ENCODE peak calls at places on chromosomes 13 and 19, in six cellular contexts. Z is SK-N-SH, S is HepG2, I is A549, L is GM12878, C is K562. D is an unnamed sample.

GRCh38 chr19:2500861-2501260 is 24.9 kb downstream of the GADD45B start:
- DNase-seq in Z (no peak), S (no peak), I (no peak), L (no peak), C (no peak), D (no peak)

GRCh38 chr19:10625003-10625761 is at the start of gene SLC44A2:
- DNase-seq in Z (peak; percentile 93), S (no peak), I (peak; percentile 46), L (no peak), C (no peak), D (peak; percentile 35)

GRCh38 chr13:41222259-41222852 is 28.0 kb upstream of the KBTBD7 start:
- DNase-seq in Z (peak; percentile 62), S (peak; percentile 50), I (peak; percentile 40), L (peak; percentile 34), C (peak; percentile 58), D (peak; percentile 40)

GRCh38 chr19:49422407-49423277 is 599 bp downstream of the PTH2 start:
- DNase-seq in Z (peak; percentile 85), S (no peak), I (peak; percentile 66), L (no peak), C (peak; percentile 90), D (peak; percentile 17)

GRCh38 chr13:46010148-46010547 is 42.4 kb downstream of the ZC3H13 start:
- DNase-seq in Z (peak; percentile 12), S (no peak), I (no peak), L (no peak), C (peak; percentile 3), D (no peak)

GRCh38 chr13:70523622-70524021 is 415.4 kb upstream of the KLHL1 start:
- DNase-seq in Z (peak; percentile 49), S (no peak), I (no peak), L (no peak), C (no peak), D (no peak)

GRCh38 chr13:59771272-59771671 is 392.5 kb downstream of the DIAPH3 start:
- DNase-seq in Z (peak; percentile 43), S (peak; percentile 4), I (peak; percentile 2), L (no peak), C (peak; percentile 11), D (peak; percentile 59)

GRCh38 chr13:79709526-79709925 is 228.6 kb downstream of the NDFIP2 start:
- DNase-seq in Z (no peak), S (no peak), I (no peak), L (no peak), C (no peak), D (peak; percentile 13)

GRCh38 chr13:94243551-94243950 is 235.9 kb downstream of the DCT start:
- DNase-seq in Z (no peak), S (no peak), I (no peak), L (no peak), C (no peak), D (no peak)

GRCh38 chr13:98921015-98921414 is 56.8 kb downstream of the DOCK9 start:
- DNase-seq in Z (no peak), S (no peak), I (no peak), L (no peak), C (no peak), D (no peak)

GRCh38 chr13:98922306-98922705 is 55.6 kb downstream of the DOCK9 start:
- DNase-seq in Z (no peak), S (no peak), I (no peak), L (no peak), C (no peak), D (no peak)

GRCh38 chr13:98925949-98926348 is 51.9 kb downstream of the DOCK9 start:
- DNase-seq in Z (no peak), S (no peak), I (no peak), L (no peak), C (no peak), D (no peak)

GRCh38 chr13:98921786-98922185 is 56.1 kb downstream of the DOCK9 start:
- DNase-seq in Z (no peak), S (no peak), I (no peak), L (no peak), C (no peak), D (no peak)

DNA sequence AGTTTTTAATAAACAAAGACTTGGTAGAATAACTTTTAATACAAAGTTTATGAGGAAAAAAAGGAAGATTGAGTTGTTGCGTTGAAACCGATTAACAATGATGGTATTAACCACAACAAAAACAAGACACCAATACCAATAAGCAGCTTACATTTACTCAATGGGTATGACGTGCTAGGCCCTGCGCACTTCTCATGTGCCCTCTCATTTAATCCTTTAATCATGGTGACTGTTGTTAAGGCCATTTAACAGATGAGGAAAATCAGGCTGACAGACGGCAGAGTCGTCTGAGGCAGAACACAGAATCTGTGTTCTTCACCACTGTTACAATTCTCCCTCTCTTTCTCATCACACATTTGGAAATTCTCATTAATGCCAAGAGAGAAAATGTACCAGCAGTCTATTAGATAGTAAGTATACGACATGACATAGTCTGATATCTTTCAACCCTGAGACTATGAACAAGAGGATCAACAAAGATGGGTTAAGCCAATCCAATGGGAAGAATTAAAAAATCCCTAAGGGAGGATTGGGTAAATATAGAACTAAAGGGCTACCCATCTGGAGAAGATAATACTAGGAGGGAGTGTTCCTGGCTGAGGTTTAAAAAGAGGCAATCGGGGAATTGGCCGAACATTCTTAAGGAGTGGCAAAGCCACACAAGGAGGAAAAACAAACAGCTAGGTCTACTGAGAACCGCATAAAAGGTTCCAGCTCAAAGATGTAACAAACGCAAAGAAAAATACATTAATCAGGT is 54.0 kb downstream of the DOCK9 start:
- DNase-seq in Z (no peak), S (no peak), I (no peak), L (no peak), C (no peak), D (no peak)
- TF ChIP-seq SMC3 in Z (no peak), S (no peak), I (no peak), L (no peak), C (no peak), D (no peak)

GRCh38 chr13:34627499-34627898 is 314.6 kb upstream of the NBEA start:
- DNase-seq in Z (no peak), S (no peak), I (no peak), L (no peak), C (no peak), D (no peak)

GRCh38 chr13:34623331-34623730 is 318.7 kb upstream of the NBEA start:
- DNase-seq in Z (no peak), S (no peak), I (no peak), L (no peak), C (no peak), D (no peak)

DNA sequence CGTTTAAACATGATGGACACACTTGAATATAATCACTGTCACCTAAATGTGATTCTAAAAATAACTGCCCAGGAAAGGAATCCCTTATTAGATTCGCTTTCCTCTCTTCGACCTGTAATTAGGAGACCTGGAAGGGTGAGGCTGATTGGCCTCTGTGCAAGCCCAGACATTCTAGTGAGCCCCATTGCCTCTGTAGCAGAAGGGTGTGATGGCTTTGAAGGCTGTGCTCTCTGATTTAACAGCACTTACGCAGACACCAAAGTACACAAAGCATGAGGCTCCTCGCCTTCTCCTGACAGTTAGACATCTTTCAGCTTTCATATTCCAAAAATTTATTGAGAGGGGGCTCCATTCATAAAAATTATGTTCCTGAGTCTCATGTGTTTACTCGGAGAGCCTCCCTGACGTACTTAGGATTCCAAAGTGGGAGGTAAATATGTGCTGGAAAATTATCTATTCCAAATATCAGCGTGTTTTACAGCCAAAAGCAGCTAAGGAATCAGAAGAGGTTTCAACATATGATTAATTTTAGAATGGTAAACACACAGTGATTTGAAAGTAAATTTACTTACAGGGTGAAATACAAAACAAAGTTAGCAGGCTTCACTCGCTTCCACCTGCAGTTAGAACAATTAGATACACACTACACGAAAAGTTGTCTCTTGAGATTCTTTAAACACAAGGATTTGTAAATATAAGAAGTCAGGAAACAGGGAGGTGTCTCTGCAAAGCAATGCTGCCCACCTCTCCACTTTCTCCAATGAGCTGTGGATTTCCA is 314.0 kb upstream of the NBEA start:
- DNase-seq in Z (no peak), S (no peak), I (no peak), L (no peak), C (no peak), D (no peak)
- TF ChIP-seq SMC3 in Z (no peak), S (no peak), I (no peak), L (no peak), C (no peak), D (no peak)

DNA sequence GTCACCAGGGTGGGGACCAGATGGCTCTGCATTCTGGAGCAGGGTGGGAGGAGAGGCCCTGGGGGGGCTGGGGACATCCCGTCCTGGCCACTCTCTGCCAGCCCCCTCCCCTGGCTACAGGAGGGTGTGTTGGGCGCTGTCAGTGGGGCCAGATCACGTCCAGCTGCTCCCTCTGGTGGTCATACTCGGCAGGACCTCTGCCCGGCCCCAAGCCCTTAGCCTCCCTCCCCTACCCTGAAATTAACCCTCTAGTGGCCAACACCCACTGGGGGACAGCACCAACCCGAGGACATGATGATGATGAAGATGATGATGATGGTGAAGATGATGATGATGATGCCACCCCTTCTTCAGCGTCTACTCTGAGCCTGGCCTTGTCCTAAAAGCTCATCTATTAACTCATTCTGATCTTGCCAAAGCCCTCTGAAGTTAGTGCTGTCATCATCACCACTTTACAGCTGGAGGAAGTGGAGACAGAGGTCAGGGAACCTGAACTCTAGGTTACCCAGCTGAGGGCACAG is 590 bp upstream of the LGI4 start:
- DNase-seq in Z (peak; percentile 98), S (peak; percentile 65), I (peak; percentile 99), L (no peak), C (peak; percentile 86), D (peak; percentile 55)
- TF ChIP-seq SMC3 in Z (peak; percentile 90), S (peak; percentile 60), I (peak; percentile 95), L (peak; percentile 87), C (peak; percentile 93), D (peak; percentile 80)

GRCh38 chr13:114054830-114055439 is 77.5 kb downstream of the RASA3 start:
- DNase-seq in Z (no peak), S (no peak), I (no peak), L (no peak), C (no peak), D (no peak)

GRCh38 chr13:114054269-114054668 is 78.2 kb downstream of the RASA3 start:
- DNase-seq in Z (peak; percentile 82), S (no peak), I (no peak), L (no peak), C (peak; percentile 62), D (no peak)

GRCh38 chr13:114050536-114051450 is 76.9 kb upstream of the C13orf46 start:
- DNase-seq in Z (no peak), S (no peak), I (no peak), L (no peak), C (no peak), D (no peak)

GRCh38 chr13:114055766-114056165 is 76.7 kb downstream of the RASA3 start:
- DNase-seq in Z (no peak), S (no peak), I (no peak), L (no peak), C (no peak), D (no peak)

DNA sequence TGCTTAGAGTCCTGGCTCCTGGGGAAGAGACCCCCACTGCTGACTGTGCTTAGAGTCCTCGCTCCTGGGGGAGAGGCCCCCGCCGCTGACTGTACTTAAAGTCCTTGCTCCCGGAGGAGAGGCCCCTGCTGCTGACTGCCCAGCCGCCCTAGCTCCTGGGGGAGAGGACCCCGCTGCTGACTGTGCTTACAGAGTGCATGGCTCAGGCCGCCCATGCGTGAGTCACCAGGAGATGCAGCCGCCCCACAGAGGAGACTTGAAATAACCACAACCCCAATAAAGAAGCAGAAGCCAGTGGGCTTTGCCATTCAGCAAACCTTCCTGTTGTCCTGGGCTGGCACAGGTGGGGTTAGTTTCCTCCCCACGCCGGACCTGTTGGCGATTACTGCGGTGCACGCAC is 79.2 kb upstream of the C13orf46 start:
- DNase-seq in Z (no peak), S (no peak), I (no peak), L (no peak), C (no peak), D (peak; percentile 79)
- TF ChIP-seq SMC3 in Z (no peak), S (no peak), I (no peak), L (no peak), C (no peak), D (no peak)